ENCODE peak calls at places on chromosomes 4 and X, in eight cellular contexts. I, M, X, P, G, B, V and E are unnamed samples.
A peak's percentile ranks its signal among the peaks of the same experiment; 100 is the strongest.

GRCh38 chrX:6990552-6991193 is 156.8 kb upstream of the STS start:
- DNase-seq in I (no peak), M (peak; percentile 13), X (no peak), P (no peak), G (no peak), B (no peak), V (no peak), E (no peak)

GRCh38 chrX:125883169-125883568 is 282.9 kb downstream of the DCAF12L2 start:
- DNase-seq in I (no peak), M (no peak), X (no peak), P (no peak), G (no peak), B (no peak), V (no peak), E (no peak)

GRCh38 chr4:109588176-109588575 is 28.1 kb downstream of the MCUB start:
- DNase-seq in I (no peak), M (no peak), X (no peak), P (no peak), G (no peak), B (no peak), V (no peak), E (no peak)

GRCh38 chr4:177759714-177760113 is 317.5 kb upstream of the AGA start:
- DNase-seq in I (no peak), M (no peak), X (peak; percentile 84), P (no peak), G (no peak), B (no peak), V (no peak), E (no peak)

GRCh38 chrX:128698528-128698927 is 646.3 kb upstream of the ACTRT1 start:
- DNase-seq in I (no peak), M (no peak), X (no peak), P (no peak), G (no peak), B (peak; percentile 30), V (no peak), E (no peak)

GRCh38 chr4:137310156-137310555 is 222.1 kb downstream of the PCDH18 start:
- DNase-seq in I (no peak), M (no peak), X (peak; percentile 7), P (no peak), G (peak; percentile 61), B (peak; percentile 35), V (no peak), E (no peak)

GRCh38 chrX:108304210-108304609 is 134.0 kb downstream of the COL4A6 start:
- DNase-seq in I (no peak), M (no peak), X (no peak), P (no peak), G (peak; percentile 4), B (peak; percentile 24), V (no peak), E (peak; percentile 52)

GRCh38 chr4:71634364-71634763 is 149.5 kb downstream of the GC start:
- DNase-seq in I (no peak), M (no peak), X (no peak), P (no peak), G (no peak), B (no peak), V (no peak), E (no peak)

GRCh38 chrX:33968611-33969010 is 163.5 kb downstream of the FAM47A start:
- DNase-seq in I (no peak), M (no peak), X (no peak), P (no peak), G (no peak), B (no peak), V (no peak), E (no peak)

GRCh38 chrX:70988425-70988824 is 57.5 kb upstream of the SLC7A3 start:
- DNase-seq in I (no peak), M (no peak), X (no peak), P (no peak), G (no peak), B (no peak), V (no peak), E (no peak)

GRCh38 chrX:19156223-19156622 is 34.0 kb upstream of the ADGRG2 start:
- DNase-seq in I (no peak), M (no peak), X (peak; percentile 10), P (no peak), G (no peak), B (peak; percentile 92), V (no peak), E (peak; percentile 1)

GRCh38 chr4:16199132-16199531 is 27.1 kb downstream of the TAPT1 start:
- DNase-seq in I (no peak), M (no peak), X (no peak), P (no peak), G (peak; percentile 16), B (peak; percentile 55), V (no peak), E (peak; percentile 20)

GRCh38 chr4:27027428-27027827 is 166.8 kb downstream of the STIM2 start:
- DNase-seq in I (no peak), M (no peak), X (no peak), P (no peak), G (no peak), B (no peak), V (no peak), E (no peak)

GRCh38 chr4:110624016-110624770 is 1.3 kb upstream of the PITX2 start:
- DNase-seq in I (no peak), M (no peak), X (no peak), P (no peak), G (no peak), B (no peak), V (no peak), E (no peak)

GRCh38 chrX:108271397-108271787 is 166.8 kb downstream of the COL4A6 start:
- DNase-seq in I (no peak), M (no peak), X (no peak), P (no peak), G (no peak), B (no peak), V (no peak), E (no peak)

GRCh38 chr4:154528866-154529265 is 21.3 kb downstream of the PLRG1 start:
- DNase-seq in I (no peak), M (no peak), X (peak; percentile 35), P (no peak), G (no peak), B (peak; percentile 7), V (no peak), E (peak; percentile 58)

GRCh38 chr4:7581477-7581876 is 146.7 kb upstream of the PSAPL1 start:
- DNase-seq in I (peak; percentile 36), M (no peak), X (no peak), P (no peak), G (no peak), B (peak; percentile 42), V (no peak), E (peak; percentile 41)

DNA sequence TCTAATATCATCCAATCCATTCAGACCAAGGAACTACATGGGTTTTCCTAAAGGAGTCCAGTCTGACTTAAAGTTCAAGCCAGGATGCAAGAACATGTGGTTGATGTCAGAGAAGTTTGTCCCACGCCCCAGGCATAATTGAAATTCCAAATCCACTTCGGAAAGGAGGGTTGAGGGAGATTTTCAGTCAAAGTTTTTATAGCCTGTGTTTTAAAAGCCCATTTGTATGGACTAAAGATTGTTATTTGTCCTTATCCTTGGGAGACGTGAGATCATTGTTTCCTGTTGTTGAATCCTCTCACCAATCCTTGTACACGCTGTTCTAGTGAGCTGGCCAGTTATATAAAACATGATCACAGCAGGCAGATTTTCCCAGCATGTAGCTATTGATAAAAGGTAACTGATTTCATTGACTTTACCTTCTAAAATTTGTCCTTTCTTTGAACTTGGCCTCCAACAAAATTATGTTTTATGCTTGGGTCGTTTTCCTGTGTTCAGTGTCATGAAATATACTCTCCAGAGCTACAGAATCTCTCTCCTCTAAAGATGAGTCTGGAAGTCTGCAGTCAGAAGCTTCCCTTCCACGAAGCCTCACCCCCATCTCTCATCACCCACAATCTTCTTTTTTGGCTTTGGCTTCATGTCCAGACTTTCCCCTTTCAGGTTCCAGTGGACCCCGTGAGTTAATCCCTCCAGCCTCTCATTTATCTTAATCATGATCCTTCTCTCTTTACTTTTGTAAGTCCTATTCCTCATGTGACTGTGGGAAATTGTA is 92.9 kb downstream of the ATP10D start:
- DNase-seq in I (no peak), M (no peak), X (no peak), P (no peak), G (no peak), B (no peak), V (no peak), E (peak; percentile 87)
- H3K27ac ChIP-seq in I (no peak overlapping the region), M (peak overlapping the region; percentile 7), X (no peak overlapping the region), P (peak overlapping the region; percentile 71), G (no peak overlapping the region), B (no peak overlapping the region), V (peak overlapping the region; percentile 83), E (no peak overlapping the region)

GRCh38 chrX:40504801-40505605 is 75.8 kb upstream of the ATP6AP2 start:
- DNase-seq in I (no peak), M (no peak), X (peak; percentile 25), P (no peak), G (peak; percentile 93), B (peak; percentile 51), V (no peak), E (peak; percentile 84)
- H3K4me3 ChIP-seq in I (no peak overlapping the region), M (no peak overlapping the region), X (no peak overlapping the region), P (no peak overlapping the region), G (no peak overlapping the region), B (no peak overlapping the region), V (no peak overlapping the region), E (no peak overlapping the region)

GRCh38 chrX:17035111-17035510 is 88.7 kb downstream of the REPS2 start:
- DNase-seq in I (no peak), M (no peak), X (no peak), P (no peak), G (no peak), B (no peak), V (no peak), E (no peak)

GRCh38 chrX:17031827-17032226 is 85.4 kb downstream of the REPS2 start:
- DNase-seq in I (no peak), M (peak; percentile 17), X (no peak), P (no peak), G (no peak), B (no peak), V (no peak), E (no peak)

GRCh38 chrX:17032351-17032750 is 85.9 kb downstream of the REPS2 start:
- DNase-seq in I (peak; percentile 44), M (peak; percentile 52), X (peak; percentile 79), P (no peak), G (peak; percentile 97), B (no peak), V (no peak), E (peak; percentile 85)

GRCh38 chrX:17030580-17031285 is 84.3 kb downstream of the REPS2 start:
- DNase-seq in I (no peak), M (no peak), X (no peak), P (no peak), G (peak; percentile 81), B (no peak), V (no peak), E (no peak)

GRCh38 chrX:17033225-17033624 is 86.8 kb downstream of the REPS2 start:
- DNase-seq in I (no peak), M (no peak), X (no peak), P (no peak), G (no peak), B (no peak), V (no peak), E (no peak)
- H3K27ac ChIP-seq in I (no peak overlapping the region), M (peak overlapping the region; percentile 43), X (no peak overlapping the region), P (no peak overlapping the region), G (no peak overlapping the region), B (no peak overlapping the region), V (no peak overlapping the region), E (no peak overlapping the region)

DNA sequence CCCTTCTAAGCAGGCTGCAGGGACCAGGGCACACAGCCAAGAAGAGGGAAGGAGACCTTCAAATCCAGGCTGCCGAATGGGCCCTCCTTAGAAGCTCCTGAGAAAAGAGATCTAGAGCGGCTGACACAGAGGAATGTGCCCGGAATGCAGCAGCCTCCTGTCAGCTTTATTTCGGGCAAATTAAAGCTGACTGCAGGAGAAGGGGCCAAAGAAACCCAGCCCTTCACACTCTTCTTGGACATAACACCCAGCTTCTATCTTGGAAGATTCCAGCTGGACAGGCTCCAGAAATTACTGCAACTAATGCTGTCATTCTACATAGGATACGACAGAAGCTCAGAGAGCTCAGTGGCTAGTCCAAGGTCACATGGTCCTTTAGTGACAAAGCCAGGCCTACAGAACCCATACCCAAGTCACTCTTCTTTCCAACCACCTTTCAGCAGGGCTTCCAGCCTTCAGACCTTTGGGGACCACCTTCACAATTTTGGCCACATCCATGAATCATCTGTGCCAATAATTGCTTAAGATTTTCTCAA is 187.6 kb upstream of the NHS start:
- DNase-seq in I (no peak), M (no peak), X (no peak), P (no peak), G (no peak), B (peak; percentile 25), V (no peak), E (peak; percentile 11)
- H3K4me3 ChIP-seq in I (no peak overlapping the region), M (no peak overlapping the region), X (no peak overlapping the region), P (no peak overlapping the region), G (no peak overlapping the region), B (no peak overlapping the region), V (no peak overlapping the region), E (no peak overlapping the region)